ENCODE peak calls at places on chromosomes 1 and 21, in nine cellular contexts. B is A549; P is neural progenitor cell; F is mammary epithelial cell; R is H1; E is CD4-positive, alpha-beta memory T cell; W is GM12865; L is cardiac muscle cell; M is neuronal stem cell. H is an unnamed sample.

GRCh38 chr1:226643167-226643566 is 94.6 kb downstream of the STUM start:
- DNase-seq in L (no peak), E (no peak), R (no peak), F (peak), P (no peak), B (no peak), M (no peak), W (peak), H (peak)

GRCh38 chr1:15368888-15369287 is 40.8 kb upstream of the EFHD2 start:
- DNase-seq in M (no peak), F (no peak), B (no peak), W (no peak), L (no peak), E (no peak), R (no peak), P (no peak), H (no peak)

GRCh38 chr1:35886606-35887431 is 3.8 kb downstream of the AGO1 start:
- DNase-seq in R (no peak), W (peak), P (peak), E (no peak), M (no peak), L (peak), F (no peak), B (no peak), H (no peak)

GRCh38 chr1:205709059-205709398 is 28.7 kb upstream of the SLC45A3 start:
- DNase-seq in B (no peak), R (no peak), P (no peak), E (no peak), W (no peak), M (no peak), L (no peak), F (no peak), H (peak)

GRCh38 chr1:201266774-201267173 is 16.5 kb upstream of the PKP1 start:
- DNase-seq in E (no peak), W (no peak), P (no peak), L (no peak), B (peak), M (no peak), F (peak), R (no peak), H (peak)

GRCh38 chr1:198890531-198890930 is 251.7 kb downstream of the PTPRC start:
- DNase-seq in F (no peak), R (no peak), E (no peak), B (peak), M (no peak), W (no peak), P (no peak), L (no peak), H (no peak)

GRCh38 chr1:236429715-236430274 is 35.7 kb downstream of the EDARADD start:
- DNase-seq in R (no peak), F (no peak), L (no peak), E (no peak), B (no peak), P (no peak), M (no peak), W (no peak), H (no peak)

GRCh38 chr21:43900690-43901089 is 35.7 kb downstream of the AGPAT3 start:
- DNase-seq in L (no peak), R (no peak), E (no peak), F (no peak), W (no peak), B (no peak), P (no peak), M (no peak), H (no peak)

GRCh38 chr1:196295766-196296165 is 312.5 kb downstream of the KCNT2 start:
- DNase-seq in E (no peak), P (no peak), F (peak), L (no peak), R (no peak), M (no peak), B (no peak), W (no peak), H (no peak)

DNA sequence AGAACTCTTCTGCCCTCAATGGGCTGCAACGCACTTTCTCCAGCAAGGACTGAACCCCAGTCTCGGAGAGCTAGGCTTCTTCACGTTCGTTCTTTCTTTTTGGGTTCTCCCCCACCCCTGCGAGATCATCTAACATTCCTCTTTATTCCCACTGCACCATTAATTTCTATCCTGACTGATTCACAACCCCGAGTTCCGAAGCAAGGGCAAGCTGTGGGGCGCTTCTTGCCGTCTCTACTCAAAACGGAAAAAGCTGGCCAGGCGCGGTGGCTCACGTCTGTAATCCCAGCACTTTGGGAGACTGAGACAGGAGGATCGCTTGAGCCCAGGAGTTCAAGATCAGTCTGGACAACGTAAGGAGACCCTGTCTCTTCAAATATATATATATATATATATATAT is 37.4 kb upstream of the BTG2 start:
- DNase-seq in E (no peak), M (no peak), W (no peak), L (no peak), P (no peak), B (no peak), R (no peak), F (no peak), H (no peak)
- H3K4me3 ChIP-seq in E (peak), M (no peak), W (peak), L (no peak), P (peak), B (peak), R (peak), F (no peak), H (peak)

GRCh38 chr21:29194342-29194741 is 63.9 kb downstream of the MAP3K7CL start:
- DNase-seq in B (no peak), F (no peak), E (no peak), P (no peak), M (no peak), L (no peak), R (no peak), W (no peak), H (no peak)

GRCh38 chr21:29194847-29195246 is 64.4 kb downstream of the MAP3K7CL start:
- DNase-seq in F (no peak), R (no peak), P (no peak), M (no peak), E (no peak), W (no peak), B (no peak), L (no peak), H (no peak)

GRCh38 chr21:29193907-29194306 is 63.5 kb downstream of the MAP3K7CL start:
- DNase-seq in W (no peak), P (no peak), E (no peak), L (no peak), B (no peak), R (no peak), F (no peak), M (no peak), H (no peak)

GRCh38 chr21:29196664-29197052 is 66.2 kb downstream of the MAP3K7CL start:
- DNase-seq in R (no peak), P (no peak), E (no peak), B (no peak), L (no peak), M (no peak), F (no peak), W (peak), H (no peak)

DNA sequence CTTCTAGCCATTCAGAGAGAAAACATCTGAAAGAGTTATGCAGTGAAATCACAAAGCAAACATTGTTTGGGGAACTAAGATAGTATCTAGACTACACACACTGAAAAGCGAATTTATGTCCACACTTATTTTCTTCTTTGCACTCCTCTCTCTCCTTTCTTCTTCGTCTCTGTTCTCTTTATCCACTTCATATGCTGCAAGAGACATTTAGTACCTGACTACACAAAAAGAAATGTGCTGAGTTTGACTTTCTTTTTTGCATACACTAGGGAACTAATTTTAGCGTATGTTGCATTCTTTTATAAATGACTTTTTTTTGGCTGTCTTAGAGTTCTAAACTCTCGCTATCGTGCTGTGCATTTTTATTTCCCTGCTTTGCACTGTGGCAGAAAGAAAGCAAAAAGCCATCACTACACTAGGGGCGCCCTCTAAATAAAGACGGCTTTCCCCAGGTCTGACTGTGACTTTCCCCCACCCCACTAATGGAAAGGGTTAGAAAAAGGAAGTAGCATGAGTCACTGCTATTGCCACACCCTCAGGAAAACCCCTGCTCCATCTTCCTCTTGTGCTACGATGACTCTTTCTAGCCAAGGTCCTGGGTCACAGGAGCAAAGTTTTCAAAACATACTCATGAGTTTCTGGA is 65.7 kb downstream of the MAP3K7CL start:
- DNase-seq in E (peak), R (peak), W (peak), L (no peak), B (peak), M (no peak), F (peak), P (no peak), H (peak)
- H3K4me3 ChIP-seq in E (no peak), R (no peak), W (peak), L (no peak), B (peak), M (no peak), F (no peak), P (no peak), H (no peak)

GRCh38 chr21:25790122-25790951 is 55.6 kb downstream of the GABPA start:
- DNase-seq in R (no peak), E (no peak), M (peak), L (peak), B (peak), P (peak), W (peak), F (peak), H (peak)
- H3K4me3 ChIP-seq in R (no peak), E (no peak), M (no peak), L (no peak), B (peak), P (no peak), W (peak), F (peak), H (peak)

GRCh38 chr1:1124786-1125642 is 9.1 kb upstream of the C1orf159 start:
- DNase-seq in R (no peak), E (no peak), F (no peak), P (no peak), M (no peak), L (no peak), B (no peak), W (no peak), H (no peak)
- H3K4me3 ChIP-seq in R (no peak), E (no peak), F (no peak), P (no peak), M (no peak), L (no peak), B (no peak), W (no peak), H (no peak)

DNA sequence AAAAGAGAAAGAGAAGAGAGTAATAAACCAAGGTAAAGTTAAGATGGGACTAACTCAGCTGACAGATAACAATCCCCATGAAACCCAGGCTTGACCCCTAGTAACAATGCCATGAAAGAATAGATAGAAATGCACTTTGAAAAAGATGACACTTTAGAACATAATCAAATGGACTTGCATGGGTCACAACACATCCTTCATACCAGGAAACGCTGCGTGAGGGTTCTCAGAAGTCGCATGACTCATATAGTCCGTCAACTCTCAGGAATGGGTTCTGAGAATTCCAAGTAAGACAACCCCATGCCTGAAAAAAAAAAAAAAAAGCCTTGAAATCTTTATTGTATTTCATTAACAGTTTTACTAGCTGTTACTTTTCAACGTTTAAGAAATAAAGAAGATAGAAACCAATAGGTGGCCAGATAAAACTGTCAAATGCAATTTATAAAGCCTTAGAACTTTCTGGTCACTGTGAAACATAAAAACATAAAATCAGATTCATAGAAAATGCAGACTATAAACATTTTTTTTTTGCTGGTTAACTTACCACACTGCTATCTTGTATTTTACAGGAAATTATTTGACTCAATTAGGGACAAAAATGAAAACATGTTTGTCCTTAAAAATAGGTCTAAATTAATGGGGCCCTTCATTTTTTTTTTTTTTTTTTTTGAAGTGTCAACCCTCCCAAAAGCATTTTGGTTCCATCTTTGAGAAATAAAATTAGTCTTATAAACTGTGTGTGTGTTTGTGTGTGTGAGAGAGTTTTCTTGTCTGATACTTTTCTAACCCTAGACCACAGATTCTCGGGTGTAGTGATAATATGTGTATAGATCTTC is 202.1 kb downstream of the NCAM2 start:
- DNase-seq in W (no peak), M (no peak), P (no peak), R (no peak), E (no peak), F (no peak), B (peak), L (no peak), H (peak)
- H3K4me3 ChIP-seq in W (no peak), M (no peak), P (no peak), R (no peak), E (no peak), F (no peak), B (no peak), L (no peak), H (no peak)

GRCh38 chr21:38912789-38913119 is 107.0 kb downstream of the ETS2 start:
- DNase-seq in W (no peak), M (no peak), R (no peak), E (no peak), P (no peak), L (no peak), F (no peak), B (no peak), H (no peak)

GRCh38 chr21:38914531-38915385 is 109.0 kb downstream of the ETS2 start:
- DNase-seq in L (peak), W (no peak), M (no peak), P (no peak), B (no peak), R (no peak), F (no peak), E (no peak), H (no peak)

GRCh38 chr21:38914071-38914491 is 108.4 kb downstream of the ETS2 start:
- DNase-seq in R (no peak), P (no peak), W (no peak), M (no peak), B (no peak), F (no peak), L (no peak), E (no peak), H (no peak)

GRCh38 chr21:38912355-38912619 is 106.6 kb downstream of the ETS2 start:
- DNase-seq in E (no peak), B (no peak), F (no peak), P (no peak), R (no peak), M (no peak), W (no peak), L (no peak), H (no peak)

GRCh38 chr21:38913120-38913975 is 107.6 kb downstream of the ETS2 start:
- DNase-seq in R (no peak), M (peak), P (peak), L (peak), W (no peak), B (peak), F (peak), E (no peak), H (no peak)
- H3K4me3 ChIP-seq in R (peak), M (no peak), P (peak), L (no peak), W (no peak), B (peak), F (no peak), E (no peak), H (no peak)

H was measured in kidney epithelial cell.